ENCODE peak calls at places on chromosome 9, in ten cellular contexts. U, B, T, L, Z, I, D, V, F and R are unnamed samples.
A peak's percentile ranks its signal among the peaks of the same experiment; 100 is the strongest.

GRCh38 chr9:127021664-127022337 is 100.6 kb downstream of the ANGPTL2 start:
- DNase-seq in U (no peak), B (peak; percentile 95), T (peak; percentile 69), L (no peak), Z (no peak), I (no peak), D (no peak), V (peak; percentile 0), F (no peak), R (no peak)

GRCh38 chr9:33340186-33340585 is 49.9 kb downstream of the NFX1 start:
- DNase-seq in U (no peak), B (no peak), T (no peak), L (no peak), Z (no peak), I (no peak), D (no peak), V (no peak), F (no peak), R (no peak)

GRCh38 chr9:36793277-36793676 is 220.6 kb downstream of the MELK start:
- DNase-seq in U (peak; percentile 4), B (no peak), T (no peak), L (no peak), Z (no peak), I (peak; percentile 70), D (no peak), V (no peak), F (no peak), R (no peak)

GRCh38 chr9:113690055-113690740 is 185.9 kb upstream of the ZNF618 start:
- DNase-seq in U (no peak), B (no peak), T (no peak), L (no peak), Z (no peak), I (peak; percentile 43), D (no peak), V (peak; percentile 64), F (no peak), R (no peak)

GRCh38 chr9:124298646-124299235 is 41.0 kb downstream of the NEK6 start:
- DNase-seq in U (no peak), B (no peak), T (no peak), L (no peak), Z (no peak), I (no peak), D (no peak), V (no peak), F (no peak), R (no peak)

GRCh38 chr9:82993856-82994605 is 68.9 kb downstream of the RASEF start:
- DNase-seq in U (no peak), B (no peak), T (no peak), L (no peak), Z (no peak), I (peak; percentile 35), D (no peak), V (no peak), F (no peak), R (no peak)

GRCh38 chr9:129172816-129173215 is 5.2 kb downstream of the IER5L start:
- DNase-seq in U (no peak), B (no peak), T (no peak), L (no peak), Z (no peak), I (no peak), D (no peak), V (no peak), F (no peak), R (no peak)

GRCh38 chr9:69056416-69056815 is 20.9 kb downstream of the FXN start:
- DNase-seq in U (no peak), B (no peak), T (no peak), L (no peak), Z (no peak), I (no peak), D (no peak), V (no peak), F (no peak), R (no peak)

GRCh38 chr9:70407081-70407503 is 7.4 kb downstream of the KLF9 start:
- DNase-seq in U (no peak), B (peak; percentile 65), T (no peak), L (no peak), Z (no peak), I (no peak), D (no peak), V (no peak), F (no peak), R (no peak)

GRCh38 chr9:115941561-115942315 is 211.9 kb upstream of the PAPPA start:
- DNase-seq in U (no peak), B (no peak), T (no peak), L (no peak), Z (no peak), I (no peak), D (no peak), V (no peak), F (no peak), R (no peak)

GRCh38 chr9:116115731-116116353 is 37.7 kb upstream of the PAPPA start:
- DNase-seq in U (no peak), B (peak; percentile 69), T (no peak), L (no peak), Z (no peak), I (no peak), D (no peak), V (no peak), F (no peak), R (no peak)

GRCh38 chr9:32413424-32413823 is 29.0 kb downstream of the ACO1 start:
- DNase-seq in U (no peak), B (no peak), T (no peak), L (no peak), Z (no peak), I (no peak), D (no peak), V (no peak), F (no peak), R (no peak)

GRCh38 chr9:93698140-93698908 is 121.9 kb downstream of the PHF2 start:
- DNase-seq in U (no peak), B (no peak), T (no peak), L (no peak), Z (no peak), I (no peak), D (no peak), V (no peak), F (no peak), R (no peak)

GRCh38 chr9:115520626-115521025 is 402.7 kb upstream of the TNC start:
- DNase-seq in U (no peak), B (no peak), T (no peak), L (no peak), Z (no peak), I (no peak), D (no peak), V (no peak), F (no peak), R (no peak)

GRCh38 chr9:108521063-108521462 is 334.7 kb downstream of the ACTL7B start:
- DNase-seq in U (no peak), B (peak; percentile 68), T (no peak), L (no peak), Z (no peak), I (no peak), D (no peak), V (no peak), F (no peak), R (no peak)

GRCh38 chr9:128636556-128637530 is 19.8 kb downstream of the DYNC2I2 start:
- DNase-seq in U (no peak), B (no peak), T (no peak), L (no peak), Z (peak; percentile 72), I (peak; percentile 36), D (no peak), V (no peak), F (no peak), R (no peak)

GRCh38 chr9:98037362-98037761 is 19.2 kb upstream of the NANS start:
- DNase-seq in U (no peak), B (peak; percentile 39), T (no peak), L (no peak), Z (no peak), I (no peak), D (no peak), V (no peak), F (no peak), R (no peak)

GRCh38 chr9:111427186-111427585 is 57.0 kb downstream of the ECPAS start:
- DNase-seq in U (no peak), B (peak; percentile 43), T (no peak), L (no peak), Z (no peak), I (peak; percentile 43), D (no peak), V (no peak), F (no peak), R (no peak)

GRCh38 chr9:36803951-36804350 is 230.1 kb downstream of the PAX5 start:
- DNase-seq in U (no peak), B (no peak), T (no peak), L (no peak), Z (no peak), I (no peak), D (no peak), V (no peak), F (no peak), R (no peak)

GRCh38 chr9:16869961-16870605 is 387 bp downstream of the BNC2 start:
- DNase-seq in U (no peak), B (peak; percentile 57), T (no peak), L (no peak), Z (no peak), I (no peak), D (no peak), V (peak; percentile 69), F (no peak), R (no peak)

GRCh38 chr9:18985464-18985951 is 47.5 kb downstream of the SAXO1 start:
- DNase-seq in U (no peak), B (peak; percentile 56), T (no peak), L (no peak), Z (no peak), I (no peak), D (no peak), V (no peak), F (no peak), R (no peak)

GRCh38 chr9:18384066-18384465 is 89.9 kb upstream of the ADAMTSL1 start:
- DNase-seq in U (no peak), B (no peak), T (no peak), L (no peak), Z (no peak), I (no peak), D (no peak), V (no peak), F (no peak), R (no peak)